ENCODE peak calls at places on chromosomes 5 and 9, in five cellular contexts. E, R, F, J and L are unnamed samples.

GRCh38 chr5:173234129-173234793 is 745 bp downstream of the NKX2-5 start:
- DNase-seq in R (no peak), E (no peak), J (no peak), F (no peak), L (no peak)

GRCh38 chr9:134063876-134064450 is 3.9 kb downstream of the BRD3 start:
- DNase-seq in E (no peak), J (no peak), F (no peak), R (no peak), L (no peak)

GRCh38 chr5:102799017-102799416 is 43.9 kb downstream of the PAM start:
- DNase-seq in F (no peak), J (peak), R (no peak), E (no peak), L (no peak)

GRCh38 chr5:55758714-55759113 is 20.9 kb downstream of the DDX4 start:
- DNase-seq in E (no peak), R (no peak), J (no peak), F (no peak), L (no peak)

GRCh38 chr5:127055880-127056653 is 17.2 kb downstream of the C5orf63 start:
- DNase-seq in F (no peak), R (no peak), E (no peak), J (no peak), L (no peak)

GRCh38 chr5:96242536-96242935 is 190.5 kb downstream of the PCSK1 start:
- DNase-seq in E (no peak), J (no peak), R (no peak), F (no peak), L (no peak)

GRCh38 chr9:129569506-129570449 is 51.1 kb downstream of the C9orf50 start:
- DNase-seq in R (no peak), F (no peak), E (no peak), J (no peak), L (peak)

GRCh38 chr5:139287890-139288635 is 5.5 kb upstream of the MATR3 start:
- DNase-seq in F (no peak), E (no peak), R (no peak), J (no peak), L (peak)

GRCh38 chr5:169548315-169548714 is 35.3 kb upstream of the SPDL1 start:
- DNase-seq in F (no peak), J (no peak), R (no peak), E (no peak), L (peak)